ENCODE peak calls at places on chromosomes 16 and 17, in six cellular contexts. A, L, E, G, B and C are unnamed samples.

GRCh38 chr17:50831430-50832064 is 3.8 kb upstream of the WFIKKN2 start:
- DNase-seq in E (no peak), A (no peak), L (no peak), G (no peak), B (no peak), C (no peak)

GRCh38 chr16:73172621-73173312 is 124.8 kb upstream of the ZFHX3 start:
- DNase-seq in E (no peak), G (no peak), L (no peak), B (no peak), A (peak), C (peak)

GRCh38 chr16:29779474-29779873 is 1.4 kb downstream of the ZG16 start:
- DNase-seq in B (no peak), E (no peak), L (no peak), G (no peak), A (no peak), C (no peak)

GRCh38 chr16:56983211-56983751 is 6.1 kb upstream of the NLRC5 start:
- DNase-seq in L (no peak), B (no peak), G (no peak), A (no peak), E (no peak), C (no peak)

GRCh38 chr17:63276376-63276775 is 169.7 kb downstream of the CYB561 start:
- DNase-seq in E (no peak), A (no peak), B (no peak), G (no peak), L (no peak), C (no peak)

GRCh38 chr16:82059983-82060421 is 24.9 kb downstream of the HSD17B2 start:
- DNase-seq in B (no peak), E (no peak), A (no peak), G (no peak), L (no peak), C (no peak)

GRCh38 chr17:42761638-42762037 is 611 bp downstream of the RAMP2 start:
- DNase-seq in G (no peak), L (no peak), E (no peak), A (no peak), B (no peak), C (no peak)

GRCh38 chr16:17205279-17206139 is 265.3 kb downstream of the XYLT1 start:
- DNase-seq in G (no peak), A (peak), E (no peak), B (no peak), L (no peak), C (no peak)

GRCh38 chr16:74446866-74447265 is 25.6 kb upstream of the CLEC18B start:
- DNase-seq in L (no peak), G (no peak), B (no peak), A (no peak), E (no peak), C (no peak)

GRCh38 chr17:5947701-5948180 is 122.4 kb upstream of the WSCD1 start:
- DNase-seq in B (no peak), A (no peak), L (no peak), G (no peak), E (no peak), C (no peak)

GRCh38 chr17:17041018-17041521 is 1.2 kb upstream of the MPRIP start:
- DNase-seq in B (no peak), L (no peak), G (no peak), E (no peak), A (peak), C (peak)

GRCh38 chr16:57807252-57807967 is 5.1 kb upstream of the KIFC3 start:
- DNase-seq in G (no peak), B (no peak), E (no peak), A (no peak), L (no peak), C (no peak)

GRCh38 chr17:58391302-58391984 is 25.9 kb downstream of the RNF43 start:
- DNase-seq in A (peak), E (no peak), G (no peak), L (no peak), B (no peak), C (peak)

GRCh38 chr17:5097101-5097834 is 14.4 kb downstream of the ZNF232 start:
- DNase-seq in E (peak), G (peak), L (peak), A (peak), B (peak), C (no peak)

GRCh38 chr17:71482625-71483024 is 638.2 kb upstream of the SOX9 start:
- DNase-seq in L (no peak), E (no peak), G (no peak), B (no peak), A (no peak), C (no peak)

GRCh38 chr17:67995568-67996191 is 589 bp downstream of the C17orf58 start:
- DNase-seq in E (peak), A (peak), G (peak), L (no peak), B (no peak), C (no peak)

GRCh38 chr17:17560167-17560566 is 31.3 kb downstream of the PEMT start:
- DNase-seq in G (no peak), B (no peak), E (no peak), L (no peak), A (no peak), C (no peak)

GRCh38 chr16:13793788-13794461 is 126.0 kb upstream of the ERCC4 start:
- DNase-seq in A (no peak), B (no peak), E (no peak), G (no peak), L (no peak), C (no peak)

GRCh38 chr17:4540224-4541040 is 14.8 kb downstream of the MYBBP1A start:
- DNase-seq in B (no peak), A (no peak), G (no peak), E (no peak), L (no peak), C (no peak)

GRCh38 chr17:28317965-28318758 is 838 bp upstream of the TMEM97 start:
- DNase-seq in A (no peak), G (no peak), E (no peak), L (no peak), B (no peak), C (no peak)

GRCh38 chr17:58330997-58331814 is 2.6 kb upstream of the TSPOAP1 start:
- DNase-seq in E (peak), L (peak), G (peak), A (no peak), B (peak), C (no peak)

GRCh38 chr17:79000396-79001189 is 9.0 kb downstream of the CANT1 start:
- DNase-seq in L (no peak), A (no peak), B (no peak), G (no peak), E (no peak), C (no peak)

GRCh38 chr17:57892146-57892819 is 42.4 kb upstream of the MRPS23 start:
- DNase-seq in E (peak), L (peak), G (peak), A (peak), B (peak), C (peak)

GRCh38 chr16:27795992-27796614 is 246.2 kb downstream of the KATNIP start:
- DNase-seq in B (no peak), E (no peak), A (no peak), G (peak), L (no peak), C (no peak)

GRCh38 chr17:68356520-68356919 is 65.2 kb downstream of the ARSG start:
- DNase-seq in L (peak), A (no peak), B (peak), G (peak), E (peak), C (no peak)

GRCh38 chr17:56297142-56297541 is 143.9 kb downstream of the ANKFN1 start:
- DNase-seq in A (no peak), G (peak), E (no peak), L (no peak), B (no peak), C (no peak)